ENCODE peak calls at places on chromosome 13, in nine cellular contexts. P is left kidney, Z is NCI-H460, H is right atrium auricular region, A is midbrain, J is posterior cingulate gyrus, N is right cardiac atrium, W is heart left ventricle, E is colonic mucosa. S is an unnamed sample.

GRCh38 chr13:42798118-42798517 is 16.7 kb downstream of the FAM216B start:
- DNase-seq in P (no peak), Z (no peak), H (no peak), A (no peak), J (no peak), N (no peak), W (no peak), E (no peak), S (no peak)

GRCh38 chr13:68719815-68720214 is 1387.8 kb upstream of the ATXN8OS start:
- DNase-seq in P (no peak), Z (no peak), H (no peak), A (no peak), J (no peak), N (no peak), W (no peak), E (no peak), S (no peak)

GRCh38 chr13:66414196-66414800 is 815.8 kb downstream of the PCDH9 start:
- DNase-seq in P (peak; percentile 41), Z (no peak), H (no peak), A (no peak), J (no peak), N (no peak), W (no peak), E (no peak), S (no peak)

GRCh38 chr13:105665284-105665683 is 870.2 kb downstream of the EFNB2 start:
- DNase-seq in P (no peak), Z (no peak), H (no peak), A (no peak), J (no peak), N (no peak), W (no peak), E (no peak), S (peak; percentile 46)

GRCh38 chr13:72104656-72105180 is 237.7 kb upstream of the DACH1 start:
- DNase-seq in P (no peak), Z (no peak), H (no peak), A (no peak), J (no peak), N (no peak), W (no peak), E (no peak), S (no peak)

GRCh38 chr13:110582421-110582954 is 21.0 kb upstream of the RAB20 start:
- DNase-seq in P (no peak), Z (no peak), H (no peak), A (no peak), J (no peak), N (no peak), W (no peak), E (no peak), S (no peak)

GRCh38 chr13:80841346-80841882 is 500.5 kb upstream of the SPRY2 start:
- DNase-seq in P (peak; percentile 35), Z (no peak), H (no peak), A (no peak), J (no peak), N (no peak), W (no peak), E (no peak), S (no peak)

GRCh38 chr13:29567411-29567810 is 28.1 kb downstream of the SLC7A1 start:
- DNase-seq in P (no peak), Z (no peak), H (no peak), A (no peak), J (no peak), N (no peak), W (no peak), E (no peak), S (no peak)

GRCh38 chr13:111006508-111007031 is 91.7 kb upstream of the ANKRD10 start:
- DNase-seq in P (peak; percentile 53), Z (no peak), H (peak; percentile 89), A (no peak), J (no peak), N (peak; percentile 90), W (peak; percentile 87), E (peak; percentile 51), S (no peak)

GRCh38 chr13:47420568-47420967 is 523.7 kb upstream of the HTR2A start:
- DNase-seq in P (no peak), Z (no peak), H (no peak), A (no peak), J (no peak), N (no peak), W (no peak), E (no peak), S (no peak)

GRCh38 chr13:55001881-55002280 is 1973.3 kb downstream of the OLFM4 start:
- DNase-seq in P (no peak), Z (no peak), H (no peak), A (no peak), J (no peak), N (no peak), W (no peak), E (no peak), S (no peak)

GRCh38 chr13:85616275-85616674 is 182.9 kb downstream of the SLITRK6 start:
- DNase-seq in P (no peak), Z (no peak), H (no peak), A (no peak), J (no peak), N (no peak), W (no peak), E (no peak), S (no peak)

GRCh38 chr13:106532111-106532929 is 3.1 kb downstream of the EFNB2 start:
- DNase-seq in P (peak; percentile 63), Z (no peak), H (no peak), A (no peak), J (no peak), N (no peak), W (no peak), E (peak; percentile 37), S (no peak)

GRCh38 chr13:78777973-78778372 is 119.0 kb upstream of the OBI1 start:
- DNase-seq in P (peak; percentile 65), Z (no peak), H (no peak), A (no peak), J (no peak), N (no peak), W (no peak), E (no peak), S (no peak)

GRCh38 chr13:100173203-100173602 is 84.3 kb downstream of the PCCA start:
- DNase-seq in P (no peak), Z (no peak), H (no peak), A (no peak), J (no peak), N (no peak), W (no peak), E (no peak), S (no peak)

GRCh38 chr13:43569688-43570087 is 217.1 kb downstream of the ENOX1 start:
- DNase-seq in P (no peak), Z (no peak), H (no peak), A (no peak), J (no peak), N (no peak), W (no peak), E (no peak), S (no peak)

GRCh38 chr13:75326173-75327131 is 155.5 kb downstream of the TBC1D4 start:
- DNase-seq in P (peak; percentile 28), Z (no peak), H (no peak), A (no peak), J (no peak), N (no peak), W (no peak), E (no peak), S (no peak)

GRCh38 chr13:33678906-33679657 is 138.9 kb upstream of the RFC3 start:
- DNase-seq in P (peak; percentile 32), Z (peak; percentile 66), H (peak; percentile 72), A (peak; percentile 56), J (no peak), N (peak; percentile 67), W (peak; percentile 61), E (peak; percentile 45), S (no peak)

GRCh38 chr13:76884167-76884566 is 2.0 kb downstream of the KCTD12 start:
- DNase-seq in P (peak; percentile 82), Z (no peak), H (peak; percentile 74), A (peak; percentile 9), J (no peak), N (peak; percentile 43), W (peak; percentile 45), E (peak; percentile 64), S (no peak)

GRCh38 chr13:28046981-28047380 is 53.4 kb downstream of the FLT3 start:
- DNase-seq in P (no peak), Z (no peak), H (no peak), A (no peak), J (no peak), N (no peak), W (no peak), E (no peak), S (no peak)

GRCh38 chr13:27953671-27954405 is 15.3 kb downstream of the CDX2 start:
- DNase-seq in P (peak; percentile 93), Z (peak; percentile 62), H (no peak), A (peak; percentile 44), J (peak; percentile 38), N (peak; percentile 70), W (peak; percentile 59), E (peak; percentile 82), S (no peak)

GRCh38 chr13:42405665-42406390 is 133.9 kb downstream of the AKAP11 start:
- DNase-seq in P (no peak), Z (no peak), H (no peak), A (no peak), J (no peak), N (no peak), W (no peak), E (no peak), S (no peak)

GRCh38 chr13:110965038-110965754 is 50.3 kb upstream of the ANKRD10 start:
- DNase-seq in P (no peak), Z (peak; percentile 73), H (no peak), A (no peak), J (no peak), N (no peak), W (no peak), E (no peak), S (no peak)

GRCh38 chr13:98476106-98476505 is 100.8 kb downstream of the STK24 start:
- DNase-seq in P (no peak), Z (no peak), H (no peak), A (no peak), J (no peak), N (no peak), W (no peak), E (no peak), S (no peak)

GRCh38 chr13:29713841-29714240 is 118.4 kb upstream of the SLC7A1 start:
- DNase-seq in P (no peak), Z (no peak), H (no peak), A (no peak), J (no peak), N (no peak), W (no peak), E (no peak), S (no peak)

GRCh38 chr13:51625555-51626345 is 41.5 kb downstream of the WDFY2 start:
- DNase-seq in P (no peak), Z (no peak), H (no peak), A (peak; percentile 37), J (no peak), N (peak; percentile 36), W (peak; percentile 28), E (no peak), S (no peak)

GRCh38 chr13:23180711-23181110 is at the start of gene SGCG:
- DNase-seq in P (no peak), Z (no peak), H (no peak), A (no peak), J (no peak), N (no peak), W (peak; percentile 39), E (no peak), S (no peak)

GRCh38 chr13:51618626-51619025 is 34.4 kb downstream of the WDFY2 start:
- DNase-seq in P (peak; percentile 36), Z (no peak), H (no peak), A (peak; percentile 89), J (no peak), N (no peak), W (no peak), E (no peak), S (no peak)

GRCh38 chr13:111845621-111846351 is 221.2 kb upstream of the SOX1 start:
- DNase-seq in P (no peak), Z (no peak), H (peak; percentile 32), A (no peak), J (no peak), N (no peak), W (no peak), E (no peak), S (no peak)

GRCh38 chr13:39016789-39017188 is 21.1 kb downstream of the PROSER1 start:
- DNase-seq in P (peak; percentile 45), Z (no peak), H (no peak), A (peak; percentile 51), J (peak; percentile 20), N (no peak), W (no peak), E (no peak), S (no peak)

GRCh38 chr13:39406688-39407087 is 196.3 kb downstream of the LHFPL6 start:
- DNase-seq in P (no peak), Z (no peak), H (no peak), A (no peak), J (no peak), N (no peak), W (no peak), E (no peak), S (no peak)